ENCODE peak calls at places on chromosome 12, in six cellular contexts. One of them, this sample, is unnamed.

GRCh38 chr12:32897276-32897615 is 669 bp upstream of the PKP2 start:
- DNase-seq in dorsolateral prefrontal cortex: no peak
- DNase-seq in uterus: no peak
- DNase-seq in endodermal cell: no peak
- DNase-seq in PC-3: no peak
- DNase-seq in adrenal gland: no peak
- DNase-seq in this sample: no peak

GRCh38 chr12:57242691-57243454 is 8.1 kb downstream of the STAC3 start:
- DNase-seq in dorsolateral prefrontal cortex: peak; percentile 81
- DNase-seq in uterus: no peak
- DNase-seq in endodermal cell: peak; percentile 99
- DNase-seq in PC-3: peak; percentile 68
- DNase-seq in adrenal gland: no peak
- DNase-seq in this sample: peak; percentile 41

GRCh38 chr12:95351745-95352144 is 122.2 kb upstream of the METAP2 start:
- DNase-seq in dorsolateral prefrontal cortex: no peak
- DNase-seq in uterus: no peak
- DNase-seq in endodermal cell: peak; percentile 71
- DNase-seq in PC-3: no peak
- DNase-seq in adrenal gland: peak; percentile 17
- DNase-seq in this sample: no peak

GRCh38 chr12:96719671-96720362 is 187.2 kb upstream of the NEDD1 start:
- DNase-seq in dorsolateral prefrontal cortex: no peak
- DNase-seq in uterus: no peak
- DNase-seq in endodermal cell: no peak
- DNase-seq in PC-3: peak; percentile 63
- DNase-seq in adrenal gland: no peak
- DNase-seq in this sample: no peak

GRCh38 chr12:19967001-19967400 is 401.3 kb upstream of the PDE3A start:
- DNase-seq in dorsolateral prefrontal cortex: no peak
- DNase-seq in uterus: no peak
- DNase-seq in endodermal cell: no peak
- DNase-seq in PC-3: no peak
- DNase-seq in adrenal gland: no peak
- DNase-seq in this sample: no peak

GRCh38 chr12:91091916-91092715 is 19.2 kb downstream of the LUM start:
- DNase-seq in dorsolateral prefrontal cortex: no peak
- DNase-seq in uterus: no peak
- DNase-seq in endodermal cell: no peak
- DNase-seq in PC-3: no peak
- DNase-seq in adrenal gland: no peak
- DNase-seq in this sample: no peak

GRCh38 chr12:132727091-132727794 is 16.6 kb downstream of the PGAM5 start:
- DNase-seq in dorsolateral prefrontal cortex: no peak
- DNase-seq in uterus: no peak
- DNase-seq in endodermal cell: no peak
- DNase-seq in PC-3: no peak
- DNase-seq in adrenal gland: no peak
- DNase-seq in this sample: no peak

GRCh38 chr12:67446716-67447115 is 177.6 kb downstream of the CAND1 start:
- DNase-seq in dorsolateral prefrontal cortex: no peak
- DNase-seq in uterus: no peak
- DNase-seq in endodermal cell: no peak
- DNase-seq in PC-3: no peak
- DNase-seq in adrenal gland: no peak
- DNase-seq in this sample: no peak

GRCh38 chr12:53268637-53269562 is 801 bp downstream of the ESPL1 start:
- DNase-seq in dorsolateral prefrontal cortex: no peak
- DNase-seq in uterus: no peak
- DNase-seq in endodermal cell: no peak
- DNase-seq in PC-3: no peak
- DNase-seq in adrenal gland: no peak
- DNase-seq in this sample: no peak

GRCh38 chr12:93526786-93527428 is 45.6 kb upstream of the SOCS2 start:
- DNase-seq in dorsolateral prefrontal cortex: no peak
- DNase-seq in uterus: no peak
- DNase-seq in endodermal cell: peak; percentile 29
- DNase-seq in PC-3: peak; percentile 95
- DNase-seq in adrenal gland: peak; percentile 51
- DNase-seq in this sample: no peak

GRCh38 chr12:70661762-70662161 is 24.5 kb upstream of the PTPRB start:
- DNase-seq in dorsolateral prefrontal cortex: no peak
- DNase-seq in uterus: no peak
- DNase-seq in endodermal cell: no peak
- DNase-seq in PC-3: peak; percentile 43
- DNase-seq in adrenal gland: no peak
- DNase-seq in this sample: no peak

GRCh38 chr12:57477710-57478681 is 1.7 kb downstream of the ARHGAP9 start:
- DNase-seq in dorsolateral prefrontal cortex: no peak
- DNase-seq in uterus: no peak
- DNase-seq in endodermal cell: peak; percentile 75
- DNase-seq in PC-3: no peak
- DNase-seq in adrenal gland: no peak
- DNase-seq in this sample: peak; percentile 46

GRCh38 chr12:85036241-85036707 is at the start of the genes LRRIQ1 and TSPAN19:
- DNase-seq in dorsolateral prefrontal cortex: peak; percentile 71
- DNase-seq in uterus: peak; percentile 71
- DNase-seq in endodermal cell: peak; percentile 97
- DNase-seq in PC-3: peak; percentile 89
- DNase-seq in adrenal gland: peak; percentile 42
- DNase-seq in this sample: no peak

GRCh38 chr12:118188690-118189371 is 52.9 kb downstream of the PEBP1 start:
- DNase-seq in dorsolateral prefrontal cortex: peak; percentile 69
- DNase-seq in uterus: peak; percentile 59
- DNase-seq in endodermal cell: no peak
- DNase-seq in PC-3: no peak
- DNase-seq in adrenal gland: peak; percentile 62
- DNase-seq in this sample: no peak

GRCh38 chr12:118187746-118188390 is 51.9 kb downstream of the PEBP1 start:
- DNase-seq in dorsolateral prefrontal cortex: no peak
- DNase-seq in uterus: no peak
- DNase-seq in endodermal cell: no peak
- DNase-seq in PC-3: no peak
- DNase-seq in adrenal gland: no peak
- DNase-seq in this sample: no peak

GRCh38 chr12:118183155-118183554 is 47.2 kb downstream of the PEBP1 start:
- DNase-seq in dorsolateral prefrontal cortex: no peak
- DNase-seq in uterus: no peak
- DNase-seq in endodermal cell: no peak
- DNase-seq in PC-3: no peak
- DNase-seq in adrenal gland: no peak
- DNase-seq in this sample: no peak

GRCh38 chr12:118185602-118186397 is 49.9 kb downstream of the PEBP1 start:
- DNase-seq in dorsolateral prefrontal cortex: no peak
- DNase-seq in uterus: no peak
- DNase-seq in endodermal cell: no peak
- DNase-seq in PC-3: no peak
- DNase-seq in adrenal gland: no peak
- DNase-seq in this sample: no peak

DNA sequence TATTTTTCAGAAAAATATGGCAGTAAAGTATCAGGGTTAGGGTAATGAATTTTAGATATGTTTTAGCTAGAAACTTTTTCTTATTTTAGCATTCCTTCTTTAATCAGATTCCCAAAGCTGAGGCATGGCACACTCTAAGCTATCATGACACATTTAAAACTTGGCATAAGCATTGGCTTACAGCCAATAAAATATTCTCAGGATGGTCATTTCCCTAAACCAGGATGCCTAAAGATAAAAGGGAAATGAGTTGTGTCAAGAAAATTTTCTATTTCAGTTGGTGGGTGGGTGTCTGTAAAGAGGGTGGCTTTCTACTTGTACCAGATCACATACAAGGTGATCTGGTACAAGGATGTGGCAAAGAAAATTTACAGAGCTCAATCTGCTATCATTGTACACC is 47.8 kb downstream of the PEBP1 start:
- DNase-seq in dorsolateral prefrontal cortex: no peak
- DNase-seq in uterus: no peak
- DNase-seq in endodermal cell: no peak
- DNase-seq in PC-3: peak; percentile 30
- DNase-seq in adrenal gland: no peak
- DNase-seq in this sample: no peak
- H3K27ac ChIP-seq in dorsolateral prefrontal cortex: no peak overlapping the region
- H3K27ac ChIP-seq in uterus: no peak overlapping the region
- H3K27ac ChIP-seq in endodermal cell: no peak overlapping the region
- H3K27ac ChIP-seq in PC-3: no peak overlapping the region
- H3K27ac ChIP-seq in adrenal gland: no peak overlapping the region
- H3K27ac ChIP-seq in this sample: no peak overlapping the region

GRCh38 chr12:47783024-47783755 is 10.2 kb downstream of the SLC48A1 start:
- DNase-seq in dorsolateral prefrontal cortex: no peak
- DNase-seq in uterus: no peak
- DNase-seq in endodermal cell: no peak
- DNase-seq in PC-3: no peak
- DNase-seq in adrenal gland: no peak
- DNase-seq in this sample: no peak

GRCh38 chr12:47783821-47784819 is 11.1 kb downstream of the SLC48A1 start:
- DNase-seq in dorsolateral prefrontal cortex: no peak
- DNase-seq in uterus: no peak
- DNase-seq in endodermal cell: no peak
- DNase-seq in PC-3: no peak
- DNase-seq in adrenal gland: no peak
- DNase-seq in this sample: no peak

GRCh38 chr12:47779943-47780504 is 7.0 kb downstream of the SLC48A1 start:
- DNase-seq in dorsolateral prefrontal cortex: no peak
- DNase-seq in uterus: no peak
- DNase-seq in endodermal cell: no peak
- DNase-seq in PC-3: no peak
- DNase-seq in adrenal gland: no peak
- DNase-seq in this sample: no peak

GRCh38 chr12:47781479-47782371 is 8.7 kb downstream of the SLC48A1 start:
- DNase-seq in dorsolateral prefrontal cortex: peak; percentile 68
- DNase-seq in uterus: no peak
- DNase-seq in endodermal cell: no peak
- DNase-seq in PC-3: peak; percentile 25
- DNase-seq in adrenal gland: no peak
- DNase-seq in this sample: no peak

GRCh38 chr12:47782372-47782770 is 9.3 kb downstream of the SLC48A1 start:
- DNase-seq in dorsolateral prefrontal cortex: no peak
- DNase-seq in uterus: no peak
- DNase-seq in endodermal cell: no peak
- DNase-seq in PC-3: no peak
- DNase-seq in adrenal gland: no peak
- DNase-seq in this sample: no peak
- TF ChIP-seq CTCF in dorsolateral prefrontal cortex: no peak
- TF ChIP-seq CTCF in uterus: no peak
- TF ChIP-seq CTCF in endodermal cell: no peak
- TF ChIP-seq CTCF in PC-3: no peak
- TF ChIP-seq CTCF in adrenal gland: no peak
- TF ChIP-seq CTCF in this sample: no peak

DNA sequence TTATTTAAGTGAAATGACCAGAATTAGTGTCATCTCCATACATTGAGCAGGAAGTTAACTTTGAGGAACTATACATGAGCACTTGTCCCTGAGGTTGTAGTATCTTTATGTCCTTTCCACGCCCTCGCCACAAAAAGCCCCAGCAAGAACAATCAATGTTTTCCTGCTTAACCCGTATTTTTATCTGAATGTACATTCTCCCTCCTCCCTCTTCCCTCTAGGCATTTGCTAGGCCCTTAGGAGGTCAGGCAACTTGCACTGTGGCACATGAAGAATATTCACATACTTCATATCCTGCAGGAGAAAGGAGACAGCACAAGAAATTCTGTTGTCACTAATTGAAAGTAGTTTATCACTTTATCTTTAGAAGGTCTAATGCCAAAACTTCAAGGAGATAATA is 18.1 kb upstream of the DUSP6 start:
- DNase-seq in dorsolateral prefrontal cortex: no peak
- DNase-seq in uterus: no peak
- DNase-seq in endodermal cell: no peak
- DNase-seq in PC-3: no peak
- DNase-seq in adrenal gland: no peak
- DNase-seq in this sample: no peak
- H3K27ac ChIP-seq in dorsolateral prefrontal cortex: no peak overlapping the region
- H3K27ac ChIP-seq in uterus: no peak overlapping the region
- H3K27ac ChIP-seq in endodermal cell: no peak overlapping the region
- H3K27ac ChIP-seq in PC-3: peak overlapping the region; percentile 92
- H3K27ac ChIP-seq in adrenal gland: no peak overlapping the region
- H3K27ac ChIP-seq in this sample: no peak overlapping the region

GRCh38 chr12:124173692-124174091 is 121.2 kb upstream of the RFLNA start:
- DNase-seq in dorsolateral prefrontal cortex: no peak
- DNase-seq in uterus: no peak
- DNase-seq in endodermal cell: no peak
- DNase-seq in PC-3: no peak
- DNase-seq in adrenal gland: no peak
- DNase-seq in this sample: no peak

GRCh38 chr12:124172646-124173045 is 122.2 kb upstream of the RFLNA start:
- DNase-seq in dorsolateral prefrontal cortex: no peak
- DNase-seq in uterus: no peak
- DNase-seq in endodermal cell: no peak
- DNase-seq in PC-3: peak; percentile 19
- DNase-seq in adrenal gland: no peak
- DNase-seq in this sample: no peak

GRCh38 chr12:124175731-124176130 is 119.2 kb upstream of the RFLNA start:
- DNase-seq in dorsolateral prefrontal cortex: peak; percentile 90
- DNase-seq in uterus: no peak
- DNase-seq in endodermal cell: no peak
- DNase-seq in PC-3: no peak
- DNase-seq in adrenal gland: no peak
- DNase-seq in this sample: no peak

GRCh38 chr12:124174406-124174805 is 120.5 kb upstream of the RFLNA start:
- DNase-seq in dorsolateral prefrontal cortex: no peak
- DNase-seq in uterus: no peak
- DNase-seq in endodermal cell: no peak
- DNase-seq in PC-3: no peak
- DNase-seq in adrenal gland: no peak
- DNase-seq in this sample: no peak

GRCh38 chr12:124174949-124175348 is 119.9 kb upstream of the RFLNA start:
- DNase-seq in dorsolateral prefrontal cortex: no peak
- DNase-seq in uterus: no peak
- DNase-seq in endodermal cell: no peak
- DNase-seq in PC-3: no peak
- DNase-seq in adrenal gland: no peak
- DNase-seq in this sample: no peak
- TF ChIP-seq CTCF in dorsolateral prefrontal cortex: no peak
- TF ChIP-seq CTCF in uterus: no peak
- TF ChIP-seq CTCF in endodermal cell: no peak
- TF ChIP-seq CTCF in PC-3: no peak
- TF ChIP-seq CTCF in adrenal gland: no peak
- TF ChIP-seq CTCF in this sample: no peak

DNA sequence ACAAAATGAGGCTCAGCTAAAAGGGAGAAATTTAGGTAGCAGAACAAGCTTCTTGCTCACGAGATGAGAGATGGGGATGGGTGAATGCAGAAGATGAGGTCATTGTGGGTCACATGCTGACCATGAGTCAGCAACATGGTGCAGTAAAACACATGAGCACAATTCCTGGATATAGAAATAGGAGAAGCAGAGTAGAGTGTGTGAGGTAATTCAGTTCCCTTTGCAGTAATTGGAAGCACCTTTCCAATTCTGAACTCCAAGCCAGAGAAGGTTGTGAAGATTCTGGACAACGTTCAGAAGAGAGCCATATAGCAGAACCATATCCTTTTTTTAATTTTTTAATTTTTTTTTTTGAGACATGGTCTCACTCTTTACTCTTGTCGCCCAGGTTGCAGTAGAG is 62.0 kb upstream of the LMNTD1 start:
- DNase-seq in dorsolateral prefrontal cortex: no peak
- DNase-seq in uterus: no peak
- DNase-seq in endodermal cell: no peak
- DNase-seq in PC-3: peak; percentile 47
- DNase-seq in adrenal gland: peak; percentile 29
- DNase-seq in this sample: no peak
- H3K27ac ChIP-seq in dorsolateral prefrontal cortex: no peak overlapping the region
- H3K27ac ChIP-seq in uterus: no peak overlapping the region
- H3K27ac ChIP-seq in endodermal cell: no peak overlapping the region
- H3K27ac ChIP-seq in PC-3: no peak overlapping the region
- H3K27ac ChIP-seq in adrenal gland: no peak overlapping the region
- H3K27ac ChIP-seq in this sample: no peak overlapping the region